ENCODE peak calls at places on chromosomes 13 and 19, in nine cellular contexts. N is ovary, D is small intestine, P is body of pancreas, K is upper lobe of left lung, L is IMR-90, F is endodermal cell, U is right atrium auricular region, G is mesendoderm. Y is an unnamed sample. For H3K4me1, the result is how much of the 10 kb centered on the place peaks cover.

GRCh38 chr13:51065372-51066090 is 45.5 kb downstream of the C13orf42 start:
- DNase-seq in N (no peak), D (no peak), P (no peak), K (no peak), L (no peak), F (peak), U (no peak), G (no peak), Y (no peak)

GRCh38 chr13:37403776-37404497 is 194.6 kb downstream of the POSTN start:
- DNase-seq in N (no peak), D (no peak), P (no peak), K (no peak), L (peak), F (no peak), U (no peak), G (no peak), Y (no peak)

GRCh38 chr19:5988520-5989387 is 10.8 kb upstream of the RANBP3 start:
- DNase-seq in N (no peak), D (no peak), P (no peak), K (no peak), L (peak), F (no peak), U (no peak), G (no peak), Y (no peak)

GRCh38 chr19:4559569-4559968 is at the start of gene SEMA6B:
- DNase-seq in N (no peak), D (no peak), P (no peak), K (no peak), L (no peak), F (no peak), U (peak), G (no peak), Y (no peak)

GRCh38 chr19:1591421-1592022 is 1.1 kb downstream of the MBD3 start:
- DNase-seq in N (no peak), D (peak), P (peak), K (no peak), L (no peak), F (no peak), U (no peak), G (peak), Y (no peak)

GRCh38 chr19:49858591-49858985 is 7.6 kb downstream of the PTOV1 start:
- DNase-seq in N (peak), D (no peak), P (no peak), K (peak), L (no peak), F (no peak), U (no peak), G (no peak), Y (peak)

GRCh38 chr13:25301347-25302113 is at the start of gene NUP58:
- DNase-seq in N (peak), D (peak), P (peak), K (peak), L (peak), F (peak), U (peak), G (peak), Y (peak)

GRCh38 chr13:19586904-19587634 is 25.7 kb upstream of the TPTE2 start:
- DNase-seq in N (no peak), D (peak), P (peak), K (peak), L (peak), F (no peak), U (no peak), G (peak), Y (peak)

GRCh38 chr19:42251572-42251990 is 3.3 kb downstream of the ERF start:
- DNase-seq in N (peak), D (peak), P (peak), K (no peak), L (no peak), F (no peak), U (no peak), G (no peak), Y (no peak)

GRCh38 chr19:49157445-49158224 is at the start of gene TRPM4:
- DNase-seq in N (peak), D (peak), P (peak), K (peak), L (peak), F (peak), U (peak), G (peak), Y (peak)

GRCh38 chr19:32387701-32388392 is 17.7 kb upstream of the DPY19L3 start:
- DNase-seq in N (no peak), D (peak), P (peak), K (no peak), L (peak), F (no peak), U (no peak), G (no peak), Y (no peak)

GRCh38 chr19:2678043-2678671 is 24.3 kb downstream of the GNG7 start:
- DNase-seq in N (no peak), D (no peak), P (no peak), K (no peak), L (no peak), F (no peak), U (no peak), G (no peak), Y (no peak)

GRCh38 chr13:113052971-113053370 is 52.6 kb upstream of the F7 start:
- DNase-seq in N (no peak), D (no peak), P (no peak), K (peak), L (no peak), F (no peak), U (no peak), G (no peak), Y (no peak)

GRCh38 chr13:25217023-25217909 is 45.2 kb upstream of the AMER2 start:
- DNase-seq in N (no peak), D (no peak), P (no peak), K (no peak), L (peak), F (no peak), U (no peak), G (peak), Y (no peak)

GRCh38 chr19:16078311-16078758 is 2.0 kb downstream of the TPM4 start:
- DNase-seq in N (no peak), D (peak), P (no peak), K (no peak), L (peak), F (peak), U (no peak), G (peak), Y (peak)

GRCh38 chr19:55253842-55254624 is 4.8 kb downstream of the PPP6R1 start:
- DNase-seq in N (no peak), D (peak), P (no peak), K (no peak), L (no peak), F (no peak), U (no peak), G (no peak), Y (no peak)

GRCh38 chr13:73059460-73060250 is 850 bp downstream of the KLF5 start:
- DNase-seq in N (peak), D (peak), P (peak), K (peak), L (peak), F (peak), U (no peak), G (peak), Y (peak)

GRCh38 chr19:39405261-39405912 is 1.3 kb upstream of the ZFP36 start:
- DNase-seq in N (peak), D (peak), P (no peak), K (no peak), L (no peak), F (no peak), U (peak), G (no peak), Y (no peak)
- H3K4me1 ChIP-seq in N (under half), D (under half), P (half or more), K (under half), L (under half), F (under half), U (under half), G (under half), Y (under half)

DNA sequence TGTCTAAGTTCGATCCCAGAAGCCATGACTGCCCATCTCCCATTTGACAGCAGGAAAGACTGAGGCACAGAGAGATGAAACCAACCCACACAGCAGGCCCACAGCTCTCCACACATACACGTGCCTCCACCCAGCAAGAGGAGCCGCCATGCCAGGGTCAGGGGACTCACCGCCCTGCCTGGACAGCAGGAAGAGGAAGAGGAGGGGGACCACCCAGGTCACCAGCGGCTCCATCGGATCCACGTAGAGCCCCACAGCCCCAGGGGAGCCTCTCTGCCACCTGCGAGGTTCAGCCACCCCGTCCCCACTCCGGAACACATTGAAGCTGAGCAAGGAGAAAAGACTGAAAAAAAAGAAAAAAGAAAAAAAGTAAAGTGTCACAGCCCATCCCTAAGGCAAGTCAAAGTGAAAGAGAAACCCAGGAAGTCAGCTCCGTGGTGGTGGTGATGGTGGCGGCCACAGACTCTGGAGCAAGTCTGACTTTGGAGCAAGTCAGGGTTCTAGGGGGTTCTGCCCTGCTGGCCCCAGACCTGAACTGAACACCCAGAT is at the start of gene IL12RB1:
- DNase-seq in N (no peak), D (peak), P (no peak), K (no peak), L (no peak), F (no peak), U (no peak), G (no peak), Y (no peak)
- H3K4me1 ChIP-seq in N (under half), D (under half), P (under half), K (under half), L (under half), F (under half), U (under half), G (under half), Y (under half)

GRCh38 chr13:95708390-95708774 is 31.4 kb downstream of the DNAJC3 start:
- DNase-seq in N (no peak), D (no peak), P (no peak), K (no peak), L (no peak), F (no peak), U (no peak), G (no peak), Y (no peak)
- H3K4me1 ChIP-seq in N (under half), D (under half), P (under half), K (under half), L (under half), F (under half), U (under half), G (under half), Y (under half)

GRCh38 chr13:97329331-97329730 is 104.6 kb upstream of the RAP2A start:
- DNase-seq in N (no peak), D (no peak), P (no peak), K (no peak), L (peak), F (no peak), U (no peak), G (peak), Y (no peak)

GRCh38 chr13:97327521-97328221 is 105.5 kb downstream of the MBNL2 start:
- DNase-seq in N (no peak), D (no peak), P (no peak), K (no peak), L (peak), F (no peak), U (no peak), G (no peak), Y (no peak)

GRCh38 chr13:97330448-97330847 is 103.5 kb upstream of the RAP2A start:
- DNase-seq in N (no peak), D (no peak), P (no peak), K (no peak), L (no peak), F (no peak), U (no peak), G (no peak), Y (no peak)

GRCh38 chr13:97327071-97327470 is 104.9 kb downstream of the MBNL2 start:
- DNase-seq in N (no peak), D (no peak), P (no peak), K (no peak), L (no peak), F (no peak), U (no peak), G (no peak), Y (no peak)

GRCh38 chr13:97328222-97328790 is 105.7 kb upstream of the RAP2A start:
- DNase-seq in N (no peak), D (no peak), P (no peak), K (no peak), L (peak), F (peak), U (no peak), G (peak), Y (peak)
- H3K4me1 ChIP-seq in N (under half), D (under half), P (half or more), K (under half), L (under half), F (under half), U (under half), G (under half), Y (under half)

DNA sequence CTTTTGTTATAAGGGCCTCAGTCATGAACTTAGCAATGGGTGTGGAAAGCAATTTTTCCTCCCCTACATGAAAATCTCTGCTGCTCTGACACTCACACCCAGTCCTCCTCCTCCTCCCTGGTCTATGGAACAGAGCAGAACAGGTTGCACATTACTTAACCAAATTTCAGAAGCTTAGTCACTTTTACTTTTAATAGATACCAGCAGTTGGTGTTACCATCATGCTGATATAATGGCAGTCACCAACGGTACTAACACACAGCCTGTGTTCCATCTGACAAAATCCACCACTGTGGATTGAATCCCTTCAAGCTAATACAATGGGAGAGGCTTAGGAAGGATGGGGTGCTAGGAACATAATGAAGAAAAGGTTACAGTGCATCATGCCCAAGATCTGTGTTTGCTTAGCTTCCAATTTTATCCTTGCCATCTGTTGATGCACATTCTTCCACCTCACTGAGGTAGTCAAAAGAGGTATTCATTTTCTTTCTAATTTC is 9.8 kb downstream of the TPT1 start:
- DNase-seq in N (no peak), D (no peak), P (no peak), K (no peak), L (no peak), F (no peak), U (no peak), G (no peak), Y (no peak)
- H3K4me1 ChIP-seq in N (under half), D (under half), P (under half), K (half or more), L (under half), F (under half), U (under half), G (under half), Y (under half)

GRCh38 chr19:41224632-41225031 is 5.6 kb downstream of the AXL start:
- DNase-seq in N (no peak), D (no peak), P (no peak), K (no peak), L (no peak), F (no peak), U (no peak), G (no peak), Y (no peak)
- H3K4me1 ChIP-seq in N (under half), D (under half), P (under half), K (under half), L (under half), F (under half), U (under half), G (under half), Y (under half)

DNA sequence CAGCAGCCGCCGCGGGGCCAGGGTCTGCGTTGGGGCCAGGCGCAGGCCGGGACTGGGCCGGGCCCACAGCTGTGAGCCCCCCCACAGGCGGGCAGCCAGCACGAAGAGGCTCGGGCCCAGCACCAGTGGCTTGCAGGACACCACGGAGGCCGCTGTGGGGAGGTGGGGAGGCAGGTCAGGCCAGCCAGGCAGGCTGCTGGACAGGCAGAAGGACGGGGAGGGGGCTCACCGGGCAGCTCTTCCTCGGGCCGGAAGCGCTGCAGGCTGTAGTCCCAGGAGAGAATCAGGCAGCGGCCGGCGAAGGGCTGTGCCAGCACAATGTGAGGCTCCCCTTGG is 8.3 kb downstream of the LGI4 start:
- DNase-seq in N (no peak), D (no peak), P (no peak), K (peak), L (no peak), F (no peak), U (no peak), G (no peak), Y (peak)
- H3K4me1 ChIP-seq in N (under half), D (under half), P (under half), K (under half), L (under half), F (under half), U (under half), G (under half), Y (under half)

DNA sequence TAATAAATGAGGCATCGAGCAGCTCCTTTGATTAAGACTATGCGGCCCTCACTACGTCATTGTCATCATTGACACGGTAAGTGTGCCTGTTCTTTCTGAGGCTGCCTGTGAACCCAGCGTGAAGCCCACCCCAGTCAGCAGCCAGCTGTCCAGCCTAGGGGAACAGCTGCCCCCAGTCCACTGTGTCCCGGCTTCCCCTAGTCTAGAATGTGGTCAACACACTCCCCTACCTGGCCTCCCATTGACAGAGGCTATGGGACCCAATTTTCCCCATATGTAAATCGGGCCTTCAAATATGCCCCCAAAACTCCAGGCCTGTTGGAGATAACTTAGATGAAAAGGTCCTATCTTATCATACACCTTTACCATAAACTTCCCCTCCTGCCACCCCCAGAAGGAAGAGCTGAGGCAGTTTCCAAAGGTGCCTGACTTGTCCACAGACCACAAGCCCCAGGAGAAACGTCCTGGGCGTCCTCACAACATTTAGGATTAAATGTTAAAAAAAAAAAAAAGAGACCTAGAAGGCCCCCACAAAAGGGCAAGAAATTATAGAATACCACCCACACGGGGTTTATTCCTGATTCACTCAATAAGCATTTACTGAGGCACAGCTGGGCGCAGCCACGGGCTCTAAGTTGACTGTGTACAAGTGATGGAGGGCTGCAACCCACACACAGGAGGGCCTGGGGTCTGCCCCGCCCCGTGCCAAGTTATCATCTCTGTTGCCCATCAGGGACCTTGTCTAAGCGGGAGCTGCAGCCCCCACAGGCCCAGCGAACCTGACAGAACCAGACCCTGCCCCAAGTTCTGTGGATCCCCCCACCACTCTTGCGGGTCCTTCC is 83.2 kb upstream of the TM9SF2 start:
- DNase-seq in N (no peak), D (no peak), P (no peak), K (no peak), L (no peak), F (no peak), U (no peak), G (no peak), Y (peak)
- H3K4me1 ChIP-seq in N (under half), D (under half), P (under half), K (under half), L (under half), F (under half), U (under half), G (under half), Y (under half)